ENCODE peak calls at places on chromosomes 6 and 20, in seven cellular contexts. E is upper lobe of left lung, Z is thoracic aorta, S is colonic mucosa, Y is GM23248, U is GM23338, X is endodermal cell. M is an unnamed sample. For H3K27me3, the result is how much of the 10 kb centered on the place peaks cover.

GRCh38 chr20:4018015-4018748 is 2.8 kb upstream of the RNF24 start:
- DNase-seq in Z (no peak), U (no peak), X (no peak), S (no peak), Y (peak), E (no peak), M (no peak)

GRCh38 chr6:165605901-165606739 is 56.9 kb downstream of the PDE10A start:
- DNase-seq in S (no peak), U (no peak), Y (no peak), E (no peak), Z (no peak), X (peak), M (no peak)

GRCh38 chr6:143141442-143141841 is 80.8 kb downstream of the AIG1 start:
- DNase-seq in U (no peak), X (no peak), Z (no peak), E (no peak), Y (peak), S (no peak), M (no peak)

GRCh38 chr20:13174402-13174801 is 46.7 kb upstream of the ISM1 start:
- DNase-seq in U (no peak), E (no peak), X (no peak), Z (no peak), S (no peak), Y (no peak), M (no peak)

GRCh38 chr6:127389706-127390105 is 46.3 kb upstream of the ECHDC1 start:
- DNase-seq in E (no peak), Z (no peak), X (no peak), U (no peak), Y (no peak), S (no peak), M (no peak)

GRCh38 chr6:19554356-19555225 is 282.6 kb upstream of the ID4 start:
- DNase-seq in E (no peak), U (no peak), S (no peak), Z (no peak), Y (peak), X (no peak), M (no peak)

GRCh38 chr6:73665686-73666319 is 12.0 kb upstream of the SLC17A5 start:
- DNase-seq in Z (no peak), Y (peak), E (no peak), X (no peak), U (no peak), S (no peak), M (no peak)

GRCh38 chr20:50561379-50562078 is 51.3 kb downstream of the PTPN1 start:
- DNase-seq in Y (peak), E (no peak), Z (peak), X (no peak), U (no peak), S (no peak), M (peak)

GRCh38 chr6:5645275-5645674 is 361.4 kb downstream of the NRN1 start:
- DNase-seq in X (no peak), Y (no peak), E (no peak), S (no peak), Z (no peak), U (no peak), M (no peak)

GRCh38 chr6:4903751-4904370 is 100.0 kb downstream of the RPP40 start:
- DNase-seq in U (no peak), X (no peak), Y (no peak), S (no peak), E (no peak), Z (no peak), M (no peak)

GRCh38 chr20:14829897-14830296 is 492.5 kb upstream of the FLRT3 start:
- DNase-seq in S (no peak), U (no peak), X (no peak), Y (no peak), E (no peak), Z (no peak), M (no peak)

GRCh38 chr6:168536665-168537249 is 95.8 kb downstream of the SMOC2 start:
- DNase-seq in S (no peak), E (no peak), Z (no peak), Y (no peak), X (no peak), U (no peak), M (no peak)

GRCh38 chr20:51287628-51288413 is 254.7 kb downstream of the NFATC2 start:
- DNase-seq in Y (no peak), E (no peak), Z (no peak), U (no peak), S (no peak), X (no peak), M (no peak)

GRCh38 chr6:22471369-22471690 is 98.0 kb upstream of the HDGFL1 start:
- DNase-seq in Y (no peak), X (no peak), Z (no peak), S (no peak), U (no peak), E (no peak), M (no peak)

GRCh38 chr6:22467645-22468044 is 101.7 kb upstream of the HDGFL1 start:
- DNase-seq in U (no peak), X (no peak), S (no peak), Z (no peak), Y (no peak), E (no peak), M (no peak)

GRCh38 chr6:22468566-22468965 is 100.8 kb upstream of the HDGFL1 start:
- DNase-seq in S (no peak), E (no peak), Y (peak), U (no peak), Z (no peak), X (no peak), M (no peak)

GRCh38 chr6:22471746-22472145 is 97.6 kb upstream of the HDGFL1 start:
- DNase-seq in E (no peak), S (no peak), Y (no peak), X (no peak), Z (no peak), U (no peak), M (no peak)

DNA sequence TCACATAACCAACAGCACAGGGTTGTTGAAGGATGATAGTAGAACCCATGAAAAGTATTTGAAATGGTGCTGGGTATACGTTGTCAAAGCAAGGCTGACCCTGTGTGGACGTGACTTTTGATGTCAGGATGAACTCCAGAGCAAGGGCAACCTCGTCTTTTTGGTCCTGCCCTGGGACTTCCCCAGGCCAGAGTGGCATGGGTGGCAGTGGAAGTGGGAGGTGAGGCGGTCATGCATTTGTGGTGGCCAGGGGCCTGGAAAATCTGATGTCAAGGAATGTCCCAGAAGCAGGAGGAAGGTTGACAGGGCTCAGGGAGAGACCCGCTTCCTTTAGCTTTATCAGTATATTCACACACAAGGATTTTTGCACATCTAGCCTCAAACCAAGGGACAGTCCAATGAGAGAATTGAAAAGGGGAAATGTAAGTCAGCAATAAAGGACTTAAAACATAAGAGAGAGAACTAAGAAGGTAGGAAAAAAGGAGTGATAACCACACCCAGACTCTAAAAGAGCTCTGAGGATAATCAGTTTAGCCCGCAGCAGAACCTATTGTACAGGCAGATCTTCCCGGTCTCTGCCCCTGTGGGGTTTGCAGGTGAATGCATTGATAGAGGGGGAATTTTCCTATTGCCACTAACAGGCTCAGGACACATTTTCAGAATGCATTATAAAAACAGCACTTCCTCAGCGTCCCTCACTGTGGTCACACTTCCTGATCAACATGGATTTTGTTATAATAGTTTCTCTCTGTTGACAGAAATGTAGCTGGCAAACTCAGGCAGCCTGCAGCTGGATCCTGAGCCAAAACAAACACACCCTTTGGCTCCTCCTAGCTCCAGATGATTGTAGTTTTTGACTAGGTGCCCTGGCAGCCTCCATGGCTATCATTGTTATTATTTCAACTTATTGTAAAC is 98.7 kb upstream of the HDGFL1 start:
- DNase-seq in X (peak), Z (peak), U (peak), S (peak), E (no peak), Y (peak), M (peak)
- H3K4me3 ChIP-seq in X (no peak), Z (peak), U (no peak), S (no peak), E (no peak), Y (no peak), M (no peak)

GRCh38 chr6:105107207-105107606 is 72.6 kb downstream of the POPDC3 start:
- DNase-seq in Z (no peak), X (no peak), U (no peak), Y (no peak), S (no peak), E (no peak), M (no peak)
- H3K27me3 ChIP-seq in Z (under half), X (under half), U (under half), Y (under half), S (under half), E (under half), M (under half)

GRCh38 chr6:28351087-28351486 is 1.3 kb downstream of the ZKSCAN3 start:
- DNase-seq in U (no peak), X (no peak), Y (no peak), S (no peak), E (no peak), Z (no peak), M (no peak)

GRCh38 chr6:28349892-28350737 is at the start of gene ZKSCAN3:
- DNase-seq in U (peak), X (peak), Z (peak), S (peak), Y (peak), E (peak), M (peak)

GRCh38 chr6:28353356-28353755 is 3.6 kb downstream of the ZKSCAN3 start:
- DNase-seq in Z (no peak), E (no peak), Y (no peak), S (no peak), X (no peak), U (no peak), M (no peak)

GRCh38 chr6:28349344-28349891 is 329 bp upstream of the ZKSCAN3 start:
- DNase-seq in S (no peak), Z (no peak), U (no peak), Y (no peak), E (no peak), X (no peak), M (no peak)

DNA sequence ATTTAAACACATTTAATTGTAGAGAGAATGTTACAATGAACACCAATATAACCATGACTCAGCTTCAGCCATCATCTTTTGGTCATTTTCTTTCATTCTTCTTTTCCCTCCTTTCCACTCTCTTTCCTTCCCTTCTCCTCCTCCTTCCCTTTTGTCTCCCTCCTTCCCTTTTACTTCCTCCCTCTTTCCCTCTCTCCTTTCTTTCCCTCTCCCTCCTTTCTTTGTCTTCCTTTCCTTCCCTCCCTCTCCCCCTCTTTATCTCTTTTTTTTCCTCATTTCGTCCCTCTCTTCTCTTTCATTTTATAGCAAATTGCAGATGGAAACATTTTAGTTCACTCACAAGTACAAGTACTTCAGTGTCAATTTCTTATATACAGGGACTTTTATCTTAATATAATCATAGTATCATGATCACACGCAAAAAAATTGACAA is 1.8 kb downstream of the ZKSCAN3 start:
- DNase-seq in X (no peak), Y (no peak), Z (no peak), S (no peak), E (no peak), U (no peak), M (no peak)
- H3K4me3 ChIP-seq in X (peak), Y (no peak), Z (no peak), S (no peak), E (no peak), U (peak), M (no peak)

DNA sequence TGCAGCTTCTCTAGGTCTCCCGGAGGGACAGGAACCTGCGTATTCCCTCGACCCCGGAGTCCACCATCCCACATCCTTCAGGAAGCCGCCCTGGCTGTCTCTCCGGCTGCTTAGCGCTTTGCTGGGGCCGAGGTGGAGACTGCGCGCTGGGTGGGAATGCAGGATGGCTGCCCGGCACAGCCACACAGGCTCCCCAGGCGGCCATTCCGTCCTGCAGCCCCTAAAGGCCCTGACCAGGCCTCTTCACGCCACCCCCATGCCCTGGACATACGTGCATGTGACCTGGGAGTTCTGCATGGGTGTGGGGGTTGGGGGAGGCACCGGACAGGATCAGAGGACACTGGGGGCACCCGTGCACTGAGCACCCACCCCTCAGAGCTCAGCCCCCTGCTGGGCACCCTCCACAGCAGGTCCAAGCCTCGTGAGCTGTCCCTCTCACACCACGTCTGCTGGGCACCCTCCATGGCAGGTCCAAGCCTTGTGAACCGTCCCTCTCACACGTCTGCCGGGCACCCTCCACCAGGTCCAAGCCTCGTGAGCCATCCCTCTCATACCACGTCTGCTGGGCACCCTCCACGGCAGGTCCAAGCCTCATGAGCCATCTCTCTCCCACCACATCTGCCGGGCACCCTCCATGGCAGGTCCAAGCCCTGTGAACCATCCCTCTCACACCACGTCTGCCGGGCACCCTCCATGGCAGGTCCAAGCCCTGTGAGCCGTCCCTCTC is 40.4 kb upstream of the CHRNA4 start:
- DNase-seq in X (no peak), U (no peak), Y (no peak), S (no peak), Z (no peak), E (peak), M (no peak)
- H3K27me3 ChIP-seq in X (under half), U (under half), Y (under half), S (under half), Z (under half), E (under half), M (under half)

GRCh38 chr20:33554914-33555420 is 65.1 kb downstream of the CBFA2T2 start:
- DNase-seq in Z (no peak), S (peak), E (no peak), U (peak), Y (peak), X (no peak), M (peak)
- H3K4me3 ChIP-seq in Z (peak), S (no peak), E (peak), U (no peak), Y (peak), X (no peak), M (no peak)

GRCh38 chr20:59518881-59519706 is 85.2 kb upstream of the PHACTR3 start:
- DNase-seq in Y (peak), Z (no peak), U (peak), X (peak), S (peak), E (no peak), M (peak)

GRCh38 chr20:59514554-59514953 is 89.8 kb upstream of the PHACTR3 start:
- DNase-seq in X (no peak), U (no peak), Z (no peak), S (no peak), E (no peak), Y (no peak), M (no peak)

GRCh38 chr20:59515013-59515905 is 89.1 kb upstream of the PHACTR3 start:
- DNase-seq in Y (peak), Z (no peak), U (peak), E (peak), S (peak), X (peak), M (peak)

GRCh38 chr20:59519707-59520014 is 84.7 kb upstream of the PHACTR3 start:
- DNase-seq in E (no peak), U (no peak), S (no peak), X (no peak), Z (no peak), Y (no peak), M (no peak)

GRCh38 chr20:59515906-59516209 is 88.5 kb upstream of the PHACTR3 start:
- DNase-seq in S (no peak), Z (no peak), Y (no peak), X (no peak), E (no peak), U (no peak), M (no peak)
- H3K27me3 ChIP-seq in S (under half), Z (under half), Y (under half), X (under half), E (under half), U (under half), M (under half)

GRCh38 chr20:49466114-49466912 is 16.2 kb downstream of the KCNB1 start:
- DNase-seq in U (peak), Z (no peak), Y (no peak), X (no peak), E (no peak), S (no peak), M (no peak)
- H3K4me3 ChIP-seq in U (no peak), Z (no peak), Y (no peak), X (peak), E (no peak), S (no peak), M (no peak)

DNA sequence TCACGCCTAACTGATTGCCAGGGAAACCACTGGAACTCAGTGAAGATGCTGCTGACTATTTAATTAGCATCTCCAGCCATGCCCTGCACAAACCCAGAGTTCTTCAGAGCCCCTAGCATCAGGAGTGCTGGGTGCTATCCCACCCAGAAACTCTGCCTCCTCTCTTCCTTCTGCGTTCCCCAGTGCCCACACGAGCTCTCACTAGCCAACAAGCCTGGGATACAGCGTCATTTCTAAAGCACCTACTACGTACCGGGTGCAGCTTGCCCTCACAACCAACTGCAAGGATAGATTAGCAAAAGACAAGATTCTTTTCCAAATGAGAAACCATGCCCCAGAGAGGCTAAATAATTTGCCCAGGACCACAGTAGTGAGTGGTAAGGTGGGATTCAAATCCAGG is 105.2 kb upstream of the FOXP4 start:
- DNase-seq in E (no peak), S (no peak), X (no peak), Z (no peak), Y (no peak), U (no peak), M (no peak)
- H3K27me3 ChIP-seq in E (under half), S (under half), X (under half), Z (under half), Y (half or more), U (under half), M (under half)

DNA sequence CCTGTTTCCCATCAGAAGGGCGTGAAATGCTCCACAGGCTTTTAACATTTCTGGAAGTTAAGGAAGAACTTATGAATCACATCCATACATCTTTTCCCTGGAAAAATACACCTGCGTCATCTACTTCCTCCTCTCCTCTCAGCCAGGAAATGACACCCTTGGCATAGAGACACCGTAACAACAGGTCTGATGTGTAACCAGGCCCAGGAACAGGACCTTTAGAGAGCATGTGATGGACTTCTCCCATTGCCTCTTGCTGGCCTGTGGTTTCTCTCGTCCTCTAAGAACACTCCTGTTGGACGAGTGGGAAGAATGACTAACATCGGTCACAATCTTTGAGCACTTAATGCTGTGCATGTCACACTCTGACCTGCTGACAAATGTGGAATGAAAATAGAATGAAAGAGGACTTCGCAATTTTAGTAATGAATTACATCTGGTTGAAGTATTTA is 28.5 kb upstream of the CITED2 start:
- DNase-seq in U (no peak), S (no peak), Z (no peak), X (no peak), E (no peak), Y (peak), M (no peak)
- H3K4me3 ChIP-seq in U (no peak), S (no peak), Z (no peak), X (no peak), E (no peak), Y (peak), M (no peak)

DNA sequence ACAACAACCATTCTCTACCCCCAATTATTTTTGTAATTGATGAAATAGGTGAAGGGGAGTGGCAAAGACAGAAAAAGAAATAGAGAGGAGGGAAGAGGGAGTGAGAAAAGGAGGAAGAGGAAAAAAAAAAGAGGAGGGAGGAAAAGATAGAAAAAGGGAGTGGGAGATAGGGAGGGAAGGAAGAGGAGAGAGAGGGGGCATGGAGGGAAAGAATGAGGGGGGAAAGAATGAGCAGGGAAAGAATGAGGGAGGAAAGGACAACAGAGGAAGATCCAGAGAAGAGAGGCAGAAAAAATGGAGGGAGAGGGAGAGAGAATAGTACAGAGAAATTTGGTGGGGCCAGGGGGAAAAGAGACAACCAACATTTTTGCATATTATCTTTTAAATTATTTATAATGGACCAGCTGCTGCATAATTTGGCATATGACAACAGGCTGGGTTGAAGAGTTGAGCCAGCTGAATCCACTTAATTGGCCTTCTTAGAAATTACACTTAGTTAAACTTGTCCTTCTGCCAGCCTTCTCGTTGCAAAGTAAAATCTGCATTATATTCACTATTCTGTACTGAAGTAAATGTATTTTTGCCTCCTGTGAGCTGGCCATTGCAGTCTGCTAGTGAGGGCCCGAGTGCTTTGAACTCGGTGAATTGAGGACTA is 101.0 kb downstream of the ARHGAP18 start:
- DNase-seq in Z (no peak), U (no peak), Y (no peak), S (no peak), E (no peak), X (no peak), M (no peak)
- H3K27me3 ChIP-seq in Z (under half), U (under half), Y (under half), S (under half), E (under half), X (under half), M (under half)